ENCODE peak calls at places on chromosome 10, in six cellular contexts. C is GM10248, L is AG10803, T is fibroblast of lung, Y is breast epithelium, M is neural progenitor cell. S is an unnamed sample.

GRCh38 chr10:58280485-58280884 is 11.5 kb downstream of the CISD1 start:
- DNase-seq in L (no peak), M (no peak), Y (no peak), C (no peak), T (peak; percentile 47), S (no peak)

GRCh38 chr10:132460071-132460470 is 63.1 kb downstream of the PWWP2B start:
- DNase-seq in Y (no peak), M (no peak), T (no peak), L (no peak), C (no peak), S (no peak)

GRCh38 chr10:110762109-110762848 is 109.4 kb upstream of the PDCD4 start:
- DNase-seq in M (no peak), C (no peak), L (no peak), Y (no peak), T (no peak), S (no peak)

GRCh38 chr10:131851332-131851731 is 49.5 kb upstream of the PPP2R2D start:
- DNase-seq in L (no peak), M (no peak), Y (no peak), T (no peak), C (no peak), S (no peak)

GRCh38 chr10:36559412-36559811 is 566.0 kb upstream of the ANKRD30A start:
- DNase-seq in L (peak; percentile 42), Y (no peak), M (no peak), C (no peak), T (peak; percentile 66), S (no peak)

GRCh38 chr10:47145290-47145934 is 154.6 kb upstream of the GDF10 start:
- DNase-seq in Y (no peak), T (no peak), L (no peak), C (no peak), M (no peak), S (no peak)

GRCh38 chr10:26251925-26252324 is 35.4 kb downstream of the GAD2 start:
- DNase-seq in T (no peak), Y (no peak), C (no peak), L (no peak), M (no peak), S (no peak)

GRCh38 chr10:72334196-72334831 is 20.4 kb downstream of the DNAJB12 start:
- DNase-seq in L (no peak), T (peak; percentile 81), M (peak; percentile 87), Y (no peak), C (no peak), S (peak; percentile 57)

GRCh38 chr10:3365630-3366029 is 193.0 kb upstream of the PITRM1 start:
- DNase-seq in M (no peak), C (no peak), T (no peak), L (no peak), Y (no peak), S (no peak)

GRCh38 chr10:49606981-49607535 is 3.1 kb upstream of the SLC18A3 start:
- DNase-seq in Y (no peak), L (peak; percentile 62), T (peak; percentile 63), M (peak; percentile 93), C (peak; percentile 87), S (peak; percentile 79)

GRCh38 chr10:80553436-80553835 is 15.7 kb downstream of the SH2D4B start:
- DNase-seq in M (no peak), T (no peak), C (no peak), L (no peak), Y (no peak), S (no peak)

GRCh38 chr10:78267598-78267997 is 233.9 kb downstream of the RPS24 start:
- DNase-seq in T (peak; percentile 63), Y (no peak), C (no peak), M (no peak), L (peak; percentile 56), S (no peak)

GRCh38 chr10:1185911-1186692 is 129.9 kb downstream of the WDR37 start:
- DNase-seq in C (no peak), Y (no peak), M (no peak), L (no peak), T (no peak), S (no peak)

GRCh38 chr10:31620236-31621151 is 301.5 kb downstream of the ZEB1 start:
- DNase-seq in L (peak; percentile 89), Y (no peak), T (peak; percentile 93), C (no peak), M (peak; percentile 39), S (no peak)

GRCh38 chr10:114157912-114158311 is 16.1 kb downstream of the CCDC186 start:
- DNase-seq in L (no peak), C (no peak), T (no peak), Y (no peak), M (no peak), S (no peak)

GRCh38 chr10:69093933-69094332 is 6.0 kb downstream of the SRGN start:
- DNase-seq in L (peak; percentile 42), C (no peak), M (no peak), Y (no peak), T (peak; percentile 15), S (no peak)

GRCh38 chr10:83942410-83942809 is 196.9 kb upstream of the GHITM start:
- DNase-seq in T (no peak), L (no peak), M (no peak), Y (no peak), C (no peak), S (no peak)

GRCh38 chr10:780536-781524 is 91.4 kb upstream of the DIP2C start:
- DNase-seq in C (no peak), Y (no peak), T (no peak), L (no peak), M (no peak), S (no peak)

GRCh38 chr10:129689681-129690080 is 222.6 kb downstream of the MGMT start:
- DNase-seq in T (peak; percentile 2), C (no peak), M (no peak), L (peak; percentile 69), Y (no peak), S (no peak)

GRCh38 chr10:62305813-62306212 is 37.2 kb upstream of the RTKN2 start:
- DNase-seq in M (no peak), C (no peak), Y (no peak), T (peak; percentile 30), L (no peak), S (no peak)

GRCh38 chr10:80453392-80453714 is 757 bp upstream of the TSPAN14 start:
- DNase-seq in C (no peak), L (no peak), Y (no peak), T (no peak), M (no peak), S (no peak)

GRCh38 chr10:112338957-112339356 is 35.0 kb upstream of the ACSL5 start:
- DNase-seq in T (no peak), Y (no peak), M (no peak), L (no peak), C (no peak), S (no peak)

DNA sequence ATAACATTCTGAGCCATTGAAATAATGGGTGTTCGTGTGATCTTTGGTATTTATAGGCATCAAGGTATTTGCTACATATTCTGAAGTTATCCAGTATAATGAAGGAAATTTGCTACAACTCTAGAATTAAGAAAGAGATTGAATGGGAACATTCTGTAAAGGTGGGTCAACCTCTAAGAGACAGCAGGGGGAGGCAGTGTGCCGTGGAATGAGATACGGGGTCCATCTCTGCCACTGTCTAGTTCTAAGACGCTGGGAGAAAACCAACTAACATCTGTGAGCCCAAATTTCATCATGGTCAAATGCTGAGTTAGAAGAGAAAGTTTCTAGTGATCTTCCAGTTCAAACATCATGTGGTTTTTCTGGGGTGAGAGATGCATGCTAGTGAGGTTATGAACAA is 368.9 kb downstream of the SORCS1 start:
- DNase-seq in C (peak; percentile 38), T (no peak), L (no peak), Y (no peak), M (peak; percentile 75), S (peak; percentile 32)
- TF ChIP-seq CTCF in C (peak; percentile 53), T (no peak), L (no peak), Y (no peak), M (peak; percentile 84), S (peak; percentile 72)

DNA sequence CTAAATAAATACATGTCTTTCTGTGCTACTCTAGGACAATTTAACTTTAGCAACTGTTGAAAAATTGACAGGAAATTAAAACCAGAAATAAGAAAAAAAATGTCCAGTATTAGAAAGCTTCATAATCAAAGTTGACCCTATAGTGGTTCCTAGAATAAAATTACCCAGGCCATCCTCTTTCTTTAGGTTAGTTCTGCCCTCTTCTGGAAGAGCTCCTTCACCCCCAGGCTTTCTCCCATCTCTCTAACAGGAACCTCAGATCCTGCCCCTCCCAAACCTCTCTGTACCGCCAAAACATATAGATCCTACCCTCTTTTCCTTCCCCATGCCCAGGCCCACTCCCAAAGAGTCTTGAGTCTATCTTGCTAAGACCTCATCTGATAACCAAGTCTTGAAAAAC is 159.4 kb upstream of the CDK1 start:
- DNase-seq in M (no peak), L (no peak), C (no peak), Y (no peak), T (no peak), S (no peak)
- TF ChIP-seq CTCF in M (peak; percentile 18), L (no peak), C (no peak), Y (no peak), T (no peak), S (no peak)

GRCh38 chr10:13613519-13613918 is 26.8 kb downstream of the PRPF18 start:
- DNase-seq in C (no peak), Y (no peak), T (peak; percentile 53), M (peak; percentile 68), L (peak; percentile 54), S (peak; percentile 5)
- TF ChIP-seq CTCF in C (peak; percentile 13), Y (no peak), T (peak; percentile 60), M (peak; percentile 67), L (peak; percentile 56), S (peak; percentile 64)

GRCh38 chr10:13136651-13137050 is 24.7 kb upstream of the MCM10 start:
- DNase-seq in L (no peak), T (no peak), C (no peak), Y (no peak), M (no peak), S (no peak)
- TF ChIP-seq CTCF in L (no peak), T (no peak), C (no peak), Y (no peak), M (no peak), S (no peak)

GRCh38 chr10:42753126-42753506 is 29.5 kb upstream of the BMS1 start:
- DNase-seq in L (peak; percentile 61), T (peak; percentile 46), M (peak; percentile 86), C (peak; percentile 56), Y (peak; percentile 31), S (peak; percentile 79)
- TF ChIP-seq CTCF in L (peak; percentile 69), T (peak; percentile 64), M (peak; percentile 80), C (peak; percentile 52), Y (peak; percentile 66), S (peak; percentile 75)

S was measured in neural crest cell.